ENCODE peak calls at places on chromosome X, in seven cellular contexts. X is astrocyte of the cerebellum, I is NCI-H69, U is NCI-H2081, D is body of pancreas, V is lower lobe of right lung, P is spleen. R is an unnamed sample.

GRCh38 chrX:74286950-74287349 is 17.0 kb upstream of the ZCCHC13 start:
- DNase-seq in X (no peak), I (no peak), U (no peak), D (no peak), V (no peak), P (no peak), R (no peak)

GRCh38 chrX:48505481-48505880 is 3.3 kb upstream of the PORCN start:
- DNase-seq in X (no peak), I (no peak), U (no peak), D (no peak), V (no peak), P (no peak), R (no peak)

GRCh38 chrX:104318330-104319009 is 63.7 kb upstream of the ESX1 start:
- DNase-seq in X (peak; percentile 31), I (no peak), U (no peak), D (peak; percentile 38), V (no peak), P (no peak), R (no peak)

GRCh38 chrX:30657542-30658238 is 4.5 kb downstream of the GK start:
- DNase-seq in X (no peak), I (peak; percentile 34), U (no peak), D (no peak), V (no peak), P (no peak), R (no peak)

GRCh38 chrX:69145281-69145680 is 20.0 kb downstream of the PJA1 start:
- DNase-seq in X (no peak), I (no peak), U (no peak), D (no peak), V (no peak), P (no peak), R (no peak)

GRCh38 chrX:12690646-12691045 is 100.6 kb upstream of the PRPS2 start:
- DNase-seq in X (no peak), I (no peak), U (no peak), D (no peak), V (no peak), P (no peak), R (no peak)

GRCh38 chrX:113399501-113400192 is 559.0 kb upstream of the AMOT start:
- DNase-seq in X (no peak), I (no peak), U (no peak), D (no peak), V (no peak), P (no peak), R (no peak)

GRCh38 chrX:52341493-52341892 is 27.3 kb upstream of the XAGE2 start:
- DNase-seq in X (no peak), I (no peak), U (no peak), D (no peak), V (no peak), P (no peak), R (no peak)

GRCh38 chrX:53798281-53798680 is 111.8 kb upstream of the HUWE1 start:
- DNase-seq in X (no peak), I (no peak), U (no peak), D (no peak), V (no peak), P (no peak), R (no peak)

GRCh38 chrX:137998619-137999018 is 432.7 kb downstream of the ZIC3 start:
- DNase-seq in X (no peak), I (no peak), U (no peak), D (no peak), V (no peak), P (no peak), R (no peak)

GRCh38 chrX:15663439-15663838 is 1.2 kb downstream of the CLTRN start:
- DNase-seq in X (no peak), I (no peak), U (no peak), D (no peak), V (no peak), P (no peak), R (no peak)

GRCh38 chrX:292900-293897 is 12.0 kb downstream of the PLCXD1 start:
- DNase-seq in X (no peak), I (no peak), U (no peak), D (no peak), V (peak; percentile 40), P (peak; percentile 66), R (no peak)

GRCh38 chrX:6383911-6384310 is 151.0 kb downstream of the VCX3A start:
- DNase-seq in X (no peak), I (peak; percentile 43), U (no peak), D (no peak), V (no peak), P (no peak), R (no peak)

GRCh38 chrX:109890910-109891502 is 111.9 kb upstream of the TMEM164 start:
- DNase-seq in X (peak; percentile 34), I (peak; percentile 75), U (peak; percentile 81), D (peak; percentile 71), V (peak; percentile 59), P (peak; percentile 79), R (no peak)

GRCh38 chrX:18649498-18649951 is 22.4 kb downstream of the RS1 start:
- DNase-seq in X (no peak), I (peak; percentile 22), U (no peak), D (no peak), V (peak; percentile 75), P (no peak), R (no peak)

GRCh38 chrX:12974217-12974796 is 603 bp upstream of the TMSB4X start:
- DNase-seq in X (no peak), I (peak; percentile 79), U (no peak), D (peak; percentile 69), V (peak; percentile 83), P (peak; percentile 90), R (peak; percentile 71)

GRCh38 chrX:106995678-106996077 is 4.3 kb downstream of the MORC4 start:
- DNase-seq in X (no peak), I (no peak), U (no peak), D (no peak), V (no peak), P (no peak), R (no peak)

GRCh38 chrX:19882066-19882775 is 5.2 kb downstream of the SH3KBP1 start:
- DNase-seq in X (no peak), I (no peak), U (no peak), D (no peak), V (no peak), P (no peak), R (no peak)

GRCh38 chrX:19875051-19875432 is 12.4 kb downstream of the SH3KBP1 start:
- DNase-seq in X (no peak), I (no peak), U (no peak), D (no peak), V (peak; percentile 43), P (no peak), R (peak; percentile 84)

GRCh38 chrX:38799995-38800394 is 1.3 kb upstream of the MID1IP1 start:
- DNase-seq in X (no peak), I (no peak), U (no peak), D (peak; percentile 27), V (no peak), P (no peak), R (no peak)

GRCh38 chrX:109826954-109827708 is 94.1 kb upstream of the ACSL4 start:
- DNase-seq in X (peak; percentile 24), I (no peak), U (no peak), D (no peak), V (no peak), P (no peak), R (no peak)

GRCh38 chrX:48035891-48036290 is 29.1 kb downstream of the SPACA5 start:
- DNase-seq in X (no peak), I (no peak), U (no peak), D (no peak), V (no peak), P (no peak), R (no peak)

GRCh38 chrX:30577362-30577961 is at the start of gene TASL:
- DNase-seq in X (no peak), I (no peak), U (no peak), D (no peak), V (peak; percentile 46), P (no peak), R (peak; percentile 70)

R was measured in CD14-positive monocyte.